ENCODE peak calls at places on chromosomes 3 and 15, in seven cellular contexts. One of them, this sample, is unnamed.
A peak's percentile ranks its signal among the peaks of the same experiment; 100 is the strongest.

GRCh38 chr3:74423867-74424266 is 190.6 kb downstream of the CNTN3 start:
- DNase-seq in left ventricle myocardium inferior: no peak
- DNase-seq in fibroblast of lung: no peak
- DNase-seq in cardiac muscle cell: no peak
- DNase-seq in progenitor cell of endocrine pancreas: no peak
- DNase-seq in HFF-Myc: no peak
- DNase-seq in choroid plexus epithelial cell: no peak
- DNase-seq in this sample: no peak

GRCh38 chr3:81765425-81765824 is 4.0 kb upstream of the GBE1 start:
- DNase-seq in fibroblast of lung: peak; percentile 22
- DNase-seq in left ventricle myocardium inferior: no peak
- DNase-seq in choroid plexus epithelial cell: no peak
- DNase-seq in HFF-Myc: no peak
- DNase-seq in progenitor cell of endocrine pancreas: no peak
- DNase-seq in cardiac muscle cell: no peak
- DNase-seq in this sample: no peak

GRCh38 chr15:48602358-48603122 is 43.0 kb downstream of the FBN1 start:
- DNase-seq in left ventricle myocardium inferior: no peak
- DNase-seq in HFF-Myc: peak; percentile 57
- DNase-seq in progenitor cell of endocrine pancreas: no peak
- DNase-seq in choroid plexus epithelial cell: peak; percentile 85
- DNase-seq in cardiac muscle cell: no peak
- DNase-seq in fibroblast of lung: peak; percentile 89
- DNase-seq in this sample: peak; percentile 71

GRCh38 chr15:70137975-70138374 is 40.3 kb upstream of the TLE3 start:
- DNase-seq in left ventricle myocardium inferior: no peak
- DNase-seq in choroid plexus epithelial cell: no peak
- DNase-seq in cardiac muscle cell: no peak
- DNase-seq in fibroblast of lung: no peak
- DNase-seq in progenitor cell of endocrine pancreas: no peak
- DNase-seq in HFF-Myc: no peak
- DNase-seq in this sample: no peak

GRCh38 chr15:78302579-78302978 is 3.2 kb upstream of the SKIC8 start:
- DNase-seq in fibroblast of lung: peak; percentile 89
- DNase-seq in choroid plexus epithelial cell: peak; percentile 89
- DNase-seq in left ventricle myocardium inferior: no peak
- DNase-seq in HFF-Myc: peak; percentile 84
- DNase-seq in progenitor cell of endocrine pancreas: no peak
- DNase-seq in cardiac muscle cell: no peak
- DNase-seq in this sample: peak; percentile 86

GRCh38 chr3:84820906-84821305 is 137.9 kb upstream of the CADM2 start:
- DNase-seq in choroid plexus epithelial cell: no peak
- DNase-seq in HFF-Myc: no peak
- DNase-seq in progenitor cell of endocrine pancreas: no peak
- DNase-seq in left ventricle myocardium inferior: no peak
- DNase-seq in fibroblast of lung: no peak
- DNase-seq in cardiac muscle cell: no peak
- DNase-seq in this sample: no peak

GRCh38 chr15:63833246-63833696 is 477 bp downstream of the HERC1 start:
- DNase-seq in left ventricle myocardium inferior: peak; percentile 32
- DNase-seq in choroid plexus epithelial cell: peak; percentile 51
- DNase-seq in cardiac muscle cell: peak; percentile 80
- DNase-seq in fibroblast of lung: peak; percentile 64
- DNase-seq in HFF-Myc: no peak
- DNase-seq in progenitor cell of endocrine pancreas: peak; percentile 32
- DNase-seq in this sample: peak; percentile 52

GRCh38 chr3:5009506-5010100 is 30.4 kb downstream of the BHLHE40 start:
- DNase-seq in choroid plexus epithelial cell: no peak
- DNase-seq in HFF-Myc: no peak
- DNase-seq in fibroblast of lung: peak; percentile 67
- DNase-seq in cardiac muscle cell: no peak
- DNase-seq in left ventricle myocardium inferior: no peak
- DNase-seq in progenitor cell of endocrine pancreas: no peak
- DNase-seq in this sample: peak; percentile 26

GRCh38 chr3:11457126-11457525 is 184.9 kb downstream of the ATG7 start:
- DNase-seq in HFF-Myc: no peak
- DNase-seq in progenitor cell of endocrine pancreas: no peak
- DNase-seq in fibroblast of lung: no peak
- DNase-seq in choroid plexus epithelial cell: peak; percentile 44
- DNase-seq in left ventricle myocardium inferior: no peak
- DNase-seq in cardiac muscle cell: no peak
- DNase-seq in this sample: no peak

GRCh38 chr3:153539263-153539662 is 377.2 kb downstream of the RAP2B start:
- DNase-seq in fibroblast of lung: no peak
- DNase-seq in choroid plexus epithelial cell: no peak
- DNase-seq in left ventricle myocardium inferior: no peak
- DNase-seq in HFF-Myc: no peak
- DNase-seq in cardiac muscle cell: no peak
- DNase-seq in progenitor cell of endocrine pancreas: no peak
- DNase-seq in this sample: no peak

GRCh38 chr3:87468235-87468634 is 191.9 kb upstream of the POU1F1 start:
- DNase-seq in progenitor cell of endocrine pancreas: no peak
- DNase-seq in choroid plexus epithelial cell: no peak
- DNase-seq in HFF-Myc: no peak
- DNase-seq in cardiac muscle cell: no peak
- DNase-seq in left ventricle myocardium inferior: no peak
- DNase-seq in fibroblast of lung: no peak
- DNase-seq in this sample: no peak

GRCh38 chr3:33144433-33144832 is 30.6 kb downstream of the CRTAP start:
- DNase-seq in choroid plexus epithelial cell: no peak
- DNase-seq in HFF-Myc: no peak
- DNase-seq in progenitor cell of endocrine pancreas: no peak
- DNase-seq in cardiac muscle cell: no peak
- DNase-seq in left ventricle myocardium inferior: no peak
- DNase-seq in fibroblast of lung: no peak
- DNase-seq in this sample: no peak

GRCh38 chr15:80309769-80310384 is 57.9 kb upstream of the CTXND1 start:
- DNase-seq in left ventricle myocardium inferior: no peak
- DNase-seq in progenitor cell of endocrine pancreas: no peak
- DNase-seq in HFF-Myc: no peak
- DNase-seq in choroid plexus epithelial cell: peak; percentile 58
- DNase-seq in cardiac muscle cell: peak; percentile 55
- DNase-seq in fibroblast of lung: peak; percentile 20
- DNase-seq in this sample: peak; percentile 17

GRCh38 chr15:72474912-72475601 is 927 bp downstream of the ARIH1 start:
- DNase-seq in HFF-Myc: no peak
- DNase-seq in progenitor cell of endocrine pancreas: peak; percentile 53
- DNase-seq in left ventricle myocardium inferior: peak; percentile 78
- DNase-seq in cardiac muscle cell: peak; percentile 83
- DNase-seq in choroid plexus epithelial cell: peak; percentile 87
- DNase-seq in fibroblast of lung: peak; percentile 78
- DNase-seq in this sample: peak; percentile 76
- TF ChIP-seq CTCF in HFF-Myc: no peak
- TF ChIP-seq CTCF in progenitor cell of endocrine pancreas: no peak
- TF ChIP-seq CTCF in left ventricle myocardium inferior: no peak
- TF ChIP-seq CTCF in cardiac muscle cell: no peak
- TF ChIP-seq CTCF in choroid plexus epithelial cell: peak; percentile 14
- TF ChIP-seq CTCF in fibroblast of lung: no peak
- TF ChIP-seq CTCF in this sample: no peak

DNA sequence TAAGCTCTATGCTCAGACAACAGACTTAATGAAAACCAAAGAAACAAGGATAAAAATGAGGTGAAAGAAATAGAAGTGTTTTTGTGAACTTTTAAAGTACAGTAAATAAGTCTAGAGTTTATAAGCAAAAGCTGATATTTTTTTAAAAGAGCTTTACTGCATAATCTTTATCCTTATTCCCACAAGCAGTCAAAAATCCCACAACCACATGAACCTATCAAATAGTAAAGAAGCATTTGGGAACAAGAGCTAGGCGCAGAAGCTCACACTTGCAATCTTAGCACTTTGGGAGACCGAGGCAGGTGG is 103.8 kb upstream of the TJP1 start:
- DNase-seq in progenitor cell of endocrine pancreas: no peak
- DNase-seq in choroid plexus epithelial cell: no peak
- DNase-seq in cardiac muscle cell: no peak
- DNase-seq in left ventricle myocardium inferior: no peak
- DNase-seq in fibroblast of lung: no peak
- DNase-seq in HFF-Myc: no peak
- DNase-seq in this sample: no peak
- TF ChIP-seq CTCF in progenitor cell of endocrine pancreas: no peak
- TF ChIP-seq CTCF in choroid plexus epithelial cell: no peak
- TF ChIP-seq CTCF in cardiac muscle cell: no peak
- TF ChIP-seq CTCF in left ventricle myocardium inferior: no peak
- TF ChIP-seq CTCF in fibroblast of lung: no peak
- TF ChIP-seq CTCF in HFF-Myc: no peak
- TF ChIP-seq CTCF in this sample: no peak

DNA sequence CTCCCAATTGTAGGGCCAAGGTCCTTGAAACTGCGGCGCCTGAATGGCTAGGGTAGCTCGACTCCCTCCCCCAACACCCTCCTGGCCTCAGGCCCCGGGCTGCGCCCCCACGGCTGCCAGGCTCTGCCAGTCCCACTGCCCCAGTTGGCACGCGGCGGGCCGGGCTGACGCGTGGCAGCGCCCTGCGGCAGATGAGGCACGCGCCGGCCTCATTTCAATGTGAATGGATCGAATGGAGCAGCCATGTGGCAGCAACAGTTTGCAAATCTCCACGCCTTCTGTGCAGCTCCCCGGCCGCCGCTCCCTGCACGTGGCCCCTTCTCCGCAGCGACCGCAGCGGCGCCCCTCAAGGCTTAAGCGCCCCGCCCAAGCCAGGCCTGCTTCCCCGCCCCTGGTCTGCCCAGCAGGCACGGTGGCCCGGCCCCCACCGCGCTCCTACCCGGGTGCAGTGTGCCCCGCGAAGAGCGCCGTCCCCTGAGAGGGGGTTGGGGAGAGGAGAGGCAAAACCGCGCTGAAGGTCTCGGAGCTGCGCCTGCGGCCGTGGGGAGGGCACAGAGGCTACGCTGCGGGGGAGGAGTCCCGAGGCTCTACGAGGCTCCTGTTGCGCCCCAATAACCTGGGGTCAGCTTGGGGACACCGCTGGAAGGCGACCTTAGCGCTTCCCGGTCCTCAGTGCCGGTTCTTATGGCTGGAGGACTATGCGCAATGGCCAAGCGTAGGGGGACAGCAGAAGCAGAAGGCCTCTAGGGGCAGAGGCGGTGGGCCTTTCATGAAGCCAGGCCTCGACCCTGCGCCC is 3.1 kb upstream of the DLL4 start:
- DNase-seq in fibroblast of lung: peak; percentile 23
- DNase-seq in choroid plexus epithelial cell: no peak
- DNase-seq in left ventricle myocardium inferior: no peak
- DNase-seq in progenitor cell of endocrine pancreas: no peak
- DNase-seq in HFF-Myc: no peak
- DNase-seq in cardiac muscle cell: peak; percentile 49
- DNase-seq in this sample: no peak
- TF ChIP-seq CTCF in fibroblast of lung: no peak
- TF ChIP-seq CTCF in choroid plexus epithelial cell: no peak
- TF ChIP-seq CTCF in left ventricle myocardium inferior: no peak
- TF ChIP-seq CTCF in progenitor cell of endocrine pancreas: no peak
- TF ChIP-seq CTCF in HFF-Myc: no peak
- TF ChIP-seq CTCF in cardiac muscle cell: no peak
- TF ChIP-seq CTCF in this sample: no peak

DNA sequence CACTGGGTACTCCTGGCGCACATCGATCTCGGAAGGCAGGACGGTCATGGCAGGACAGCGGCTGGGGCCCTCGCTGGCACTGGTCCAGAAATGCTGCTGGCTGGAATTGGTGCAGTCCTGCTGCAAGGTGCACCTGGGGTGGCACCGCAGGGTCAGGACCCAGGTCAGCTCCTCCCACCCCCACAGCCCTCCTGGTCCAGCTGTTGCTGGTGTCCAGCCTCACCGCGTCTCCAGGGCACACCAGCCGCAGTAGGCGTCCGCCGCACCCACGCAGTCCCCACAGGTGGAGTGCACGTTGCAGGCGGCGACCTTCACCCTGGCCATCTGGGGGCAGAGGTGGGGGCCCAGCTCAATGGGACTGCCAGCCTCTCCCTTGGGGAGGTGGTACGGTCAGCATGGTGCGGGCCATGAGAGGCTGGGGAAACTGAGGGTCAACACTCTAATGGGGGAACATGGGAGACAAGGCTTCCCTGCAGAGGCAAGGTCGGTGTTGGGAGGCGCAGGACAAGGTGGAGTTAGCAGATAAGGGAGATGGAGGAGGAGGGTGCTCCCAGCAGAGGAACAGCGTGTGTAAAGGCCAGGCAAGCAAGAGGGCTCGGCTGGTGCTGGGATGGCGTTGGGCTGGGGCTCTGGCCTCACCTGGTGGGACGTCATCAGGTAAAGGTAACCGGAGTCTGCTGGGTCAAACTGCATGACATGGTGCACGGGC is 20.4 kb downstream of the PLXND1 start:
- DNase-seq in progenitor cell of endocrine pancreas: no peak
- DNase-seq in fibroblast of lung: no peak
- DNase-seq in left ventricle myocardium inferior: no peak
- DNase-seq in choroid plexus epithelial cell: no peak
- DNase-seq in cardiac muscle cell: no peak
- DNase-seq in HFF-Myc: no peak
- DNase-seq in this sample: no peak
- TF ChIP-seq CTCF in progenitor cell of endocrine pancreas: no peak
- TF ChIP-seq CTCF in fibroblast of lung: no peak
- TF ChIP-seq CTCF in left ventricle myocardium inferior: no peak
- TF ChIP-seq CTCF in choroid plexus epithelial cell: no peak
- TF ChIP-seq CTCF in cardiac muscle cell: no peak
- TF ChIP-seq CTCF in HFF-Myc: no peak
- TF ChIP-seq CTCF in this sample: no peak

GRCh38 chr3:181695661-181696491 is 15.8 kb upstream of the SOX2 start:
- DNase-seq in cardiac muscle cell: peak; percentile 58
- DNase-seq in choroid plexus epithelial cell: no peak
- DNase-seq in left ventricle myocardium inferior: no peak
- DNase-seq in fibroblast of lung: peak; percentile 32
- DNase-seq in progenitor cell of endocrine pancreas: no peak
- DNase-seq in HFF-Myc: no peak
- DNase-seq in this sample: peak; percentile 36
- TF ChIP-seq CTCF in cardiac muscle cell: no peak
- TF ChIP-seq CTCF in choroid plexus epithelial cell: no peak
- TF ChIP-seq CTCF in left ventricle myocardium inferior: no peak
- TF ChIP-seq CTCF in fibroblast of lung: no peak
- TF ChIP-seq CTCF in progenitor cell of endocrine pancreas: no peak
- TF ChIP-seq CTCF in HFF-Myc: no peak
- TF ChIP-seq CTCF in this sample: no peak